ENCODE peak calls at places on chromosome 17, in five cellular contexts. T is GM13976; K is astrocyte of the spinal cord; N is Peyer's patch; B is CD4-positive, alpha-beta T cell. R is an unnamed sample.

GRCh38 chr17:74452027-74452840 is 14.2 kb upstream of the CD300A start:
- DNase-seq in T (no peak), K (no peak), N (peak), B (no peak), R (no peak)

GRCh38 chr17:78379134-78379497 is 667 bp downstream of the PGS1 start:
- DNase-seq in T (no peak), K (peak), N (no peak), B (no peak), R (peak)

GRCh38 chr17:30476726-30477082 is 504 bp upstream of the GOSR1 start:
- DNase-seq in T (peak), K (no peak), N (no peak), B (peak), R (no peak)

GRCh38 chr17:7557825-7558543 is 566 bp upstream of the TNFSF13 start:
- DNase-seq in T (peak), K (peak), N (peak), B (no peak), R (no peak)

GRCh38 chr17:27257031-27257357 is 36.9 kb upstream of the WSB1 start:
- DNase-seq in T (no peak), K (no peak), N (no peak), B (no peak), R (no peak)

GRCh38 chr17:45123930-45124796 is 8.2 kb downstream of the PLCD3 start:
- DNase-seq in T (no peak), K (peak), N (peak), B (no peak), R (peak)

GRCh38 chr17:16052486-16052885 is 52.9 kb downstream of the TTC19 start:
- DNase-seq in T (no peak), K (no peak), N (no peak), B (no peak), R (no peak)

GRCh38 chr17:8122391-8122922 is 1.4 kb downstream of the HES7 start:
- DNase-seq in T (no peak), K (peak), N (no peak), B (no peak), R (peak)

GRCh38 chr17:38562903-38563302 is 42.8 kb downstream of the SRCIN1 start:
- DNase-seq in T (no peak), K (no peak), N (no peak), B (no peak), R (no peak)

GRCh38 chr17:45364531-45365390 is 47.9 kb upstream of the MAP3K14 start:
- DNase-seq in T (no peak), K (no peak), N (no peak), B (no peak), R (no peak)

GRCh38 chr17:39813631-39814030 is 50.5 kb downstream of the IKZF3 start:
- DNase-seq in T (no peak), K (no peak), N (no peak), B (peak), R (no peak)

GRCh38 chr17:17346428-17347233 is 43.5 kb downstream of the NT5M start:
- DNase-seq in T (no peak), K (no peak), N (no peak), B (no peak), R (no peak)

GRCh38 chr17:49631496-49631895 is 46.4 kb downstream of the SPOP start:
- DNase-seq in T (no peak), K (no peak), N (no peak), B (no peak), R (no peak)

R was measured in LHCN-M2.